ENCODE peak calls at places on chromosomes 2 and 18, in five cellular contexts. A is fibroblast of mammary gland, U is neural progenitor cell, L is uterus, C is cardiac muscle cell. O is an unnamed sample.

GRCh38 chr2:137525644-137526190 is 438.6 kb upstream of the HNMT start:
- DNase-seq in C (no peak), L (no peak), A (no peak), U (no peak), O (no peak)

GRCh38 chr2:223001831-223002230 is 50.2 kb upstream of the KCNE4 start:
- DNase-seq in L (no peak), C (no peak), U (no peak), A (no peak), O (no peak)

GRCh38 chr2:129849559-129850160 is 129.8 kb upstream of the RAB6C start:
- DNase-seq in U (peak), C (peak), L (no peak), A (peak), O (peak)

GRCh38 chr2:9655441-9656269 is 24.9 kb upstream of the YWHAQ start:
- DNase-seq in A (peak), L (no peak), C (no peak), U (no peak), O (no peak)

GRCh38 chr2:31822587-31822986 is 188.2 kb downstream of the MEMO1 start:
- DNase-seq in U (no peak), C (no peak), L (no peak), A (no peak), O (no peak)

GRCh38 chr2:236195726-236196125 is 27.5 kb upstream of the GBX2 start:
- DNase-seq in A (no peak), C (no peak), U (no peak), L (no peak), O (peak)

GRCh38 chr2:179265082-179265575 is 497 bp upstream of the SESTD1 start:
- DNase-seq in A (peak), L (no peak), C (no peak), U (no peak), O (no peak)

GRCh38 chr2:189661957-189662321 is 680 bp downstream of the ASNSD1 start:
- DNase-seq in A (no peak), U (no peak), L (no peak), C (no peak), O (no peak)

GRCh38 chr2:41716497-41716896 is 331.3 kb upstream of the PKDCC start:
- DNase-seq in L (no peak), C (no peak), U (no peak), A (no peak), O (no peak)

GRCh38 chr18:75698861-75699260 is 271.4 kb upstream of the SMIM21 start:
- DNase-seq in C (no peak), L (no peak), U (no peak), A (no peak), O (no peak)

GRCh38 chr2:68432696-68433658 is 34.1 kb downstream of the FBXO48 start:
- DNase-seq in U (no peak), C (no peak), A (no peak), L (no peak), O (no peak)

GRCh38 chr2:38146917-38147307 is 71.0 kb upstream of the CYP1B1 start:
- DNase-seq in L (peak), U (no peak), A (peak), C (peak), O (peak)

GRCh38 chr2:151478011-151478410 is 68.3 kb downstream of the RIF1 start:
- DNase-seq in L (no peak), C (no peak), U (no peak), A (peak), O (peak)

GRCh38 chr18:23921716-23922285 is 92.8 kb upstream of the TTC39C start:
- DNase-seq in U (peak), L (no peak), C (no peak), A (no peak), O (peak)

GRCh38 chr2:9975328-9975727 is 23.8 kb downstream of the GRHL1 start:
- DNase-seq in U (no peak), C (no peak), A (no peak), L (no peak), O (peak)

GRCh38 chr18:13605477-13605876 is 120.9 kb downstream of the FAM210A start:
- DNase-seq in L (no peak), C (no peak), A (no peak), U (no peak), O (no peak)

GRCh38 chr2:104412384-104412783 is 441.5 kb upstream of the POU3F3 start:
- DNase-seq in U (peak), L (no peak), C (peak), A (peak), O (no peak)

GRCh38 chr2:191350826-191351225 is 105.6 kb downstream of the MYO1B start:
- DNase-seq in U (no peak), C (no peak), A (peak), L (no peak), O (no peak)

GRCh38 chr2:84286878-84287277 is 172.2 kb downstream of the SUCLG1 start:
- DNase-seq in U (no peak), A (no peak), L (no peak), C (no peak), O (no peak)

DNA sequence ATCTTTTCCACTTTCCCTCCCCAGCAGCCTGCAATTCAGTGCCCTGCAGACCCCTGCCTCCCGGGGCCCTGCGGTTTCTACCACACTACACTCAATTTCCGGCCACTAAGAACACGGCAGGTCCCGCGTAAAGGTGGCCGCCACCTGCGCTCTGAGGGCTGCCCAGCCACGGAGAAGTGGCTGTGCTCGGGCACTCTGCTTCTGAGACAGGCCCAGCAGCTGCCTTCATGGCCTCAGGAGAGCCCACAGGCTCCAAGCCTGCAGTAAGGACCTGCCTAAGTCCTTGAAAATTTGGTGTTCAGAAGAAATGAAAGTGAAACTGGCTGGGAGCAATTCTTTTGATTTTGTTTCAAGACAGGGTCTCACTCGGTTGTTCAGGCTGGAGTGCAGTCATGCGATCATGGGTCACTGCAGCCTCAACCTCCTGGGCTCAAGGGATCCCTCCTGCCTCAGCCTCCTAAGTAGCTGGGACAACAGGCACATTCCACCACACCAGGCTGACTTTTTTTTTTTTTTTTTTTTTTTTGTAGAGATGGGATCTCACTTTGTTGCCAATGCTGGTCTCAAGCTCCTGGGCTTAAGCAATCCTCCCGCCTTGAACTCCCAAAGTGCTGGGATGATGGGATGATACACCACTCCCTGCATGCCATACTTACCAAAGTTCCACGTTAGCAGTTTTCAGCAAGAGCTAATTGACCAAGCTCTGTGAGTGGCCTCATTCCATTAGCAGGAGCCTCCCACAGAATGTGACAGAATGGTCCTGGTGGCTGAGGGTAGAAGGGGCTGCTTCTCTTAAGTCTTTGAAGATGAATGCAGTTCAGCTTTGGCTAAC is 14.6 kb upstream of the ALPP start:
- DNase-seq in U (no peak), A (no peak), L (no peak), C (no peak), O (no peak)
- H3K4me3 ChIP-seq in U (no peak), A (no peak), L (no peak), C (no peak), O (no peak)

GRCh38 chr2:102520009-102520408 is 47.0 kb downstream of the SLC9A4 start:
- DNase-seq in U (peak), A (peak), C (peak), L (no peak), O (no peak)
- TF ChIP-seq CTCF in U (peak), A (peak), C (peak), L (no peak), O (peak)

DNA sequence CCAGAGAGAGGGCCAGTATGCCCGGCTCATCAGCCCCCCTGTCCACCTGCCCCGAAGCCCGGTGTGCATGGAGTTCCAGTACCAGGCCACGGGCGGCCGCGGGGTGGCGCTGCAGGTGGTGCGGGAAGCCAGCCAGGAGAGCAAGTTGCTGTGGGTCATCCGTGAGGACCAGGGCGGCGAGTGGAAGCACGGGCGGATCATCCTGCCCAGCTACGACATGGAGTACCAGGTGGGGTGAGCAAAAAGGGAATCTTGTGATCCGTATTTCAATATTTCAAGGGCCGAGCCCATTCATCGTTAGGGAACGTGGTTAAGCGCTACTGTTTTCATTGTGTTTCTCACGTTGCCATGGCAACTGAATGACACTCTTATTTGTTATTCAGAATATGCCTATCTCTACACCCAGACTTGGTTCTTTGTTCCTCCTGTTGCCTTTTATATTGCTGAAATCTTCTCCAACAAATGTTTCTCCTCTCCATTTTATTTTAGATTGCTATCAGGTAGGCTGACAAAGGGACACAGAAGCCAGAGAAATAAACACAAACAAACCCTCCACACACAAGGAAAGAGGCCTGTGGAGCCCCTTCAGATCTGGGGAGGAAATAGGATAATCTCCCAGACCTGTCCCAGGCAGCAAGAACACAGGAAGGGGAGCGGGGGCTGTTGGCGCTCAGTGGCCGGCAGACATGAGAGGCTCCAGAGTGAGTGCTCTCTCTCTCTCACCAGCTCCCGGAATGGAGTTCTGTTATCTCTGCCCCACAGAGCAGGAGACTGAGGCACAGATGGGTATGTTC is 81.6 kb downstream of the NRP2 start:
- DNase-seq in U (peak), A (peak), L (peak), C (peak), O (peak)
- H3K4me3 ChIP-seq in U (peak), A (no peak), L (no peak), C (no peak), O (no peak)

GRCh38 chr2:234558642-234559041 is 61.8 kb upstream of the ARL4C start:
- DNase-seq in U (no peak), C (no peak), A (no peak), L (no peak), O (no peak)
- TF ChIP-seq CTCF in U (no peak), C (no peak), A (no peak), L (no peak), O (peak)

O was measured in retinal pigment epithelial cell.